ENCODE peak calls at places on chromosome 22, in nine cellular contexts. G is ACHN; W is adrenal gland; Z is A549; C is fibroblast of villous mesenchyme; E is T-cell; K is stimulated activated CD4-positive, alpha-beta T cell treated with anti-CD3 and anti-CD28 coated beads, Interleukin-1b, Interleukin-23, amount 100 ng/mL, for 1 hour; O is activated CD4-positive, alpha-beta T cell treated with anti-CD3 and anti-CD28 coated beads, Interleukin-2, amount 50 U/mL, for 4 hours; R is fibroblast of pulmonary artery. J is an unnamed sample.

GRCh38 chr22:47091921-47092700 is 329.7 kb downstream of the TBC1D22A start:
- DNase-seq in G (no peak), W (no peak), Z (no peak), C (no peak), E (no peak), K (no peak), O (no peak), R (no peak), J (no peak)

GRCh38 chr22:39021552-39022250 is 774 bp downstream of the APOBEC3D start:
- DNase-seq in G (no peak), W (no peak), Z (no peak), C (no peak), E (no peak), K (no peak), O (no peak), R (no peak), J (no peak)

GRCh38 chr22:38276161-38276560 is 3.4 kb upstream of the TMEM184B start:
- DNase-seq in G (no peak), W (no peak), Z (no peak), C (no peak), E (no peak), K (no peak), O (no peak), R (no peak), J (no peak)

GRCh38 chr22:27876684-27877083 is 42.4 kb downstream of the PITPNB start:
- DNase-seq in G (no peak), W (no peak), Z (no peak), C (no peak), E (no peak), K (no peak), O (no peak), R (no peak), J (no peak)

GRCh38 chr22:32969502-32969901 is 88.7 kb downstream of the SYN3 start:
- DNase-seq in G (no peak), W (no peak), Z (no peak), C (no peak), E (no peak), K (no peak), O (no peak), R (no peak), J (no peak)

GRCh38 chr22:25728064-25728463 is 13.9 kb upstream of the MYO18B start:
- DNase-seq in G (no peak), W (no peak), Z (no peak), C (no peak), E (no peak), K (no peak), O (no peak), R (no peak), J (no peak)

GRCh38 chr22:36761553-36762240 is 14.2 kb downstream of the IFT27 start:
- DNase-seq in G (no peak), W (no peak), Z (no peak), C (no peak), E (no peak), K (no peak), O (no peak), R (no peak), J (no peak)

GRCh38 chr22:50498322-50498861 is 9.1 kb downstream of the LMF2 start:
- DNase-seq in G (peak; percentile 81), W (peak; percentile 84), Z (peak; percentile 65), C (peak; percentile 63), E (peak; percentile 70), K (peak; percentile 39), O (peak; percentile 61), R (peak; percentile 68), J (peak; percentile 44)

GRCh38 chr22:23901600-23901999 is 7.4 kb downstream of the MIF start:
- DNase-seq in G (no peak), W (no peak), Z (no peak), C (no peak), E (no peak), K (no peak), O (no peak), R (no peak), J (no peak)

GRCh38 chr22:16960220-16960883 is 47.7 kb downstream of the GAB4 start:
- DNase-seq in G (no peak), W (no peak), Z (no peak), C (no peak), E (no peak), K (no peak), O (no peak), R (no peak), J (no peak)